ENCODE peak calls at places on chromosomes 16 and 17, in seven cellular contexts. Y, K, C, E, O, L and H are unnamed samples.

GRCh38 chr17:41835800-41836549 is at the start of gene NT5C3B:
- DNase-seq in Y (peak), K (peak), C (peak), E (peak), O (peak), L (peak), H (peak)

GRCh38 chr17:64974750-64975317 is 55.6 kb upstream of the LRRC37A3 start:
- DNase-seq in Y (no peak), K (no peak), C (no peak), E (no peak), O (no peak), L (no peak), H (no peak)

GRCh38 chr17:16928406-16929280 is 43.3 kb downstream of the TNFRSF13B start:
- DNase-seq in Y (no peak), K (peak), C (no peak), E (no peak), O (peak), L (no peak), H (peak)

GRCh38 chr17:36731806-36732205 is 130.4 kb downstream of the MRM1 start:
- DNase-seq in Y (no peak), K (peak), C (no peak), E (no peak), O (no peak), L (no peak), H (no peak)

GRCh38 chr16:35365675-35366074 is 1906.3 kb downstream of the TP53TG3F start:
- DNase-seq in Y (no peak), K (no peak), C (no peak), E (no peak), O (no peak), L (peak), H (no peak)

GRCh38 chr17:73089918-73090317 is 2.6 kb downstream of the SLC39A11 start:
- DNase-seq in Y (no peak), K (no peak), C (no peak), E (no peak), O (no peak), L (no peak), H (no peak)

GRCh38 chr16:85819711-85820110 is 20.2 kb downstream of the COX4I1 start:
- DNase-seq in Y (no peak), K (no peak), C (no peak), E (no peak), O (peak), L (no peak), H (no peak)

GRCh38 chr17:8818654-8819330 is 19.6 kb upstream of the MFSD6L start:
- DNase-seq in Y (no peak), K (no peak), C (no peak), E (no peak), O (no peak), L (no peak), H (no peak)

GRCh38 chr16:1643521-1643920 is 31.4 kb downstream of the CRAMP1 start:
- DNase-seq in Y (no peak), K (no peak), C (no peak), E (no peak), O (no peak), L (no peak), H (peak)

GRCh38 chr17:74442670-74443515 is 11.0 kb downstream of the GPRC5C start:
- DNase-seq in Y (peak), K (peak), C (peak), E (no peak), O (peak), L (peak), H (peak)

GRCh38 chr16:48432136-48432535 is 46.9 kb upstream of the SIAH1 start:
- DNase-seq in Y (no peak), K (peak), C (no peak), E (no peak), O (no peak), L (peak), H (no peak)

GRCh38 chr17:80396680-80397387 is 18.1 kb upstream of the ENDOV start:
- DNase-seq in Y (no peak), K (peak), C (no peak), E (no peak), O (no peak), L (no peak), H (no peak)

GRCh38 chr17:1724351-1724868 is at the start of gene WDR81:
- DNase-seq in Y (peak), K (peak), C (peak), E (peak), O (peak), L (peak), H (peak)

GRCh38 chr16:75263963-75264445 is 12.6 kb upstream of the BCAR1 start:
- DNase-seq in Y (peak), K (peak), C (no peak), E (no peak), O (peak), L (peak), H (peak)
- H3K4me3 ChIP-seq in Y (peak), K (no peak), C (peak), E (no peak), O (peak), L (no peak), H (peak)

GRCh38 chr16:71230122-71230845 is at the start of gene HYDIN:
- DNase-seq in Y (no peak), K (peak), C (peak), E (no peak), O (peak), L (no peak), H (peak)
- H3K4me3 ChIP-seq in Y (no peak), K (peak), C (no peak), E (no peak), O (peak), L (no peak), H (peak)

GRCh38 chr17:83057397-83057761 is 22.0 kb upstream of the METRNL start:
- DNase-seq in Y (no peak), K (peak), C (no peak), E (no peak), O (peak), L (no peak), H (peak)

GRCh38 chr17:83054518-83055125 is 24.8 kb upstream of the METRNL start:
- DNase-seq in Y (no peak), K (peak), C (no peak), E (no peak), O (peak), L (no peak), H (peak)

GRCh38 chr17:83057793-83058477 is 21.5 kb upstream of the METRNL start:
- DNase-seq in Y (peak), K (peak), C (no peak), E (no peak), O (peak), L (no peak), H (peak)

GRCh38 chr17:83056583-83057396 is 22.6 kb upstream of the METRNL start:
- DNase-seq in Y (no peak), K (peak), C (peak), E (no peak), O (peak), L (no peak), H (peak)

DNA sequence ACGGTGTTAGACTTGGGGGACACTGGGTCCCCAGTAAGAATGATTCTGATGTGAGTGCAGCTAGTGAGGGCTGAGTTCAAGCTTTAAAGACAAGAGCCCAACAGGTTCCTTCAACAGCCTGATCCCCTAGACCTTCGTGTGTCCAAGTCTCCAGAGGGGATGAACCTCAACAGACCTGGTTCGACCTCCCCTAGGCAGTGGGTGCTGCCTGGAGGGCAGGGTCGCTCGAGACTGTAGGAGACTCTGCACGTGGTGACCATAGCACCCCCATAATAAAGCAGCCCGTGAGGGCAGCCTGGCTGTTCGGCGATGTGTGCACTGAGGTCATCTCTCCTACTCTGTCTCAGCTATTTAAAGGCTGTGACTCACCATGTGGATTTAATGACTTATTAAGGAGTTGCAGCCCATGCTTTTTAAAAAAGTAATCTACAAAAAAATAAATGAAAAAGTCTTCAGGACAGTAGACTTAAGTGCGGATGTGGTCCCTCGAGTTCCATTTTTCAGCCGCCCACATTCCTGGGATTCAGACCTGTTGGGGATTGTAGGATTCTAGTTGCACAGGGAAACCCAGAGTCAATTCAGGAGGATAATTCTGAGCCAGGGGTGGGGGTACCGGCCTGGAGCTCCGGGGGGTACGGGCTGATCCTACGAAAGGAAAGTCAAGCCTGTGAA is 23.4 kb upstream of the METRNL start:
- DNase-seq in Y (no peak), K (peak), C (peak), E (no peak), O (peak), L (peak), H (peak)
- H3K4me3 ChIP-seq in Y (no peak), K (no peak), C (peak), E (no peak), O (no peak), L (no peak), H (peak)

DNA sequence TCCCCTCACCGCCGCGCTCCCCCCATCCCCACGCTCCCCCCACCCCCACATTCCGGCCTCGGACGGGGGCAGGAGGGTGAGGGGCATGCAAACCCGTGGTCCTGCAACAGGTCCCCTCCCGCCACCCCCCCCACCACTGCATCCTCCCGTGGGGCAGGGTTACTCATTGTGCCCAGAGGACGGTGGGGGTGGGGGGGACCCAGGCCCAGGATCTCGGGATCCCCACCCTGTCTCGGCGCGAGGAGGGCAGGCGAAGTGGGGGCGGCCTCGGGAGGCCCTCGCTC is 8.5 kb downstream of the SLC22A31 start:
- DNase-seq in Y (no peak), K (no peak), C (no peak), E (no peak), O (no peak), L (no peak), H (no peak)
- H3K4me3 ChIP-seq in Y (peak), K (peak), C (peak), E (no peak), O (no peak), L (peak), H (peak)

DNA sequence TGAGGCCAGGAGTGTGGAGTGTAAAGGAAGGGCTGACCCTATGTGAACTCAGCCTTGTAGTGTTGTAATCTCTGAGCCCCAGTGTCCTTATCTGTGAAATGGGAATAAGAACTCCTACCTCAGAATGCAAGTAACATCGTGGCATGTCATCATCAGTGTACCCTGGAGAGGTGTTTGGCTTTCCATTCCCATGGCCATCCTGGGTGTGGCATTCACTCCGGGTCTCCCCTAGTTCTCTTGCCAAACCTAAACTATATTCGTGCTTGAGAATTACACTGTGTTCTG is 1.9 kb downstream of the NXPH3 start:
- DNase-seq in Y (no peak), K (peak), C (no peak), E (no peak), O (no peak), L (no peak), H (peak)
- H3K4me3 ChIP-seq in Y (peak), K (no peak), C (no peak), E (no peak), O (no peak), L (no peak), H (peak)